ENCODE peak calls at places on chromosomes 12 and 14, in five cellular contexts. F is fibroblast of mammary gland; A is effector memory CD4-positive, alpha-beta T cell; M is thyroid gland; S is suprapubic skin. R is an unnamed sample.

GRCh38 chr12:111578276-111578970 is 20.7 kb downstream of the ATXN2 start:
- DNase-seq in F (peak), A (no peak), M (no peak), S (no peak), R (peak)

GRCh38 chr12:25130741-25131188 is 64.2 kb downstream of the DNAI7 start:
- DNase-seq in F (peak), A (no peak), M (no peak), S (no peak), R (peak)

GRCh38 chr12:113069751-113070116 is 13.2 kb downstream of the DTX1 start:
- DNase-seq in F (no peak), A (no peak), M (no peak), S (no peak), R (no peak)

GRCh38 chr12:92978607-92979006 is 49.5 kb upstream of the EEA1 start:
- DNase-seq in F (no peak), A (no peak), M (no peak), S (no peak), R (no peak)

GRCh38 chr12:75666980-75667359 is 155.6 kb upstream of the KRR1 start:
- DNase-seq in F (peak), A (no peak), M (no peak), S (no peak), R (peak)

GRCh38 chr14:37480446-37481290 is 114.4 kb downstream of the FOXA1 start:
- DNase-seq in F (peak), A (no peak), M (no peak), S (no peak), R (no peak)

GRCh38 chr12:54592316-54592715 is 3.9 kb upstream of the PPP1R1A start:
- DNase-seq in F (peak), A (no peak), M (peak), S (no peak), R (no peak)

GRCh38 chr14:43872222-43872621 is 634.9 kb downstream of the FSCB start:
- DNase-seq in F (no peak), A (no peak), M (no peak), S (no peak), R (no peak)

GRCh38 chr14:58718226-58718625 is 80.5 kb downstream of the DACT1 start:
- DNase-seq in F (no peak), A (no peak), M (no peak), S (no peak), R (no peak)

GRCh38 chr12:82326905-82327503 is 31.2 kb downstream of the CCDC59 start:
- DNase-seq in F (peak), A (no peak), M (no peak), S (no peak), R (peak)

GRCh38 chr14:105378199-105378598 is 20.1 kb upstream of the TEX22 start:
- DNase-seq in F (no peak), A (no peak), M (no peak), S (no peak), R (no peak)

GRCh38 chr12:110931315-110931728 is 10.9 kb upstream of the MYL2 start:
- DNase-seq in F (no peak), A (no peak), M (no peak), S (no peak), R (no peak)

GRCh38 chr14:50740858-50741257 is 72.8 kb upstream of the SAV1 start:
- DNase-seq in F (no peak), A (no peak), M (no peak), S (no peak), R (peak)

GRCh38 chr12:104056419-104056972 is 6.5 kb upstream of the GLT8D2 start:
- DNase-seq in F (no peak), A (no peak), M (no peak), S (no peak), R (no peak)

GRCh38 chr12:22923768-22924167 is 298.8 kb downstream of the ETNK1 start:
- DNase-seq in F (no peak), A (no peak), M (no peak), S (no peak), R (no peak)

GRCh38 chr12:90366286-90366685 is 588.7 kb downstream of the CCER1 start:
- DNase-seq in F (peak), A (no peak), M (no peak), S (no peak), R (peak)

GRCh38 chr12:12726543-12727093 is 9.4 kb downstream of the CDKN1B start:
- DNase-seq in F (peak), A (no peak), M (no peak), S (no peak), R (peak)

DNA sequence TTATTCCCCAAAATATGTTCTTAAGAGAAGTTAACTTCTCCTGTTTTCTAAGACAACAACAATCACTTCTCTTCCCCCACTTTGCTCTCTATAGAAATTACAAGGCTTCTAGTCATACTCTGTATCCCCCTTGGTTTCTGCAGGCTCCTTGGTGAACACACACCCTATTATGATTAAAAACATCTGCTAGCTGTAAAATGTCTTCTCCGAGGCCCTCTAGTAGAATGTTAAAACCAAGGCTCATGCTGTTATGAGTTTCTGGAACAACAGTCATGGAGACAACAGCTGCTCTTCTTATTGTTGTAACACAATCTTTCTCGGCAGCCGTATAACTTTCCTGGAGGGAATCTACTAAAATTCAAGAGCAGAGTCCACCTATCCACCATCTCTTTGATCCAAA is 397.5 kb upstream of the CCDC196 start:
- DNase-seq in F (peak), A (no peak), M (no peak), S (no peak), R (no peak)
- H3K4me3 ChIP-seq in F (no peak), A (no peak), M (no peak), S (no peak), R (no peak)

GRCh38 chr14:103692159-103692558 is 23.1 kb downstream of the XRCC3 start:
- DNase-seq in F (no peak), A (no peak), M (no peak), S (peak), R (no peak)
- H3K4me3 ChIP-seq in F (no peak), A (no peak), M (no peak), S (no peak), R (no peak)

DNA sequence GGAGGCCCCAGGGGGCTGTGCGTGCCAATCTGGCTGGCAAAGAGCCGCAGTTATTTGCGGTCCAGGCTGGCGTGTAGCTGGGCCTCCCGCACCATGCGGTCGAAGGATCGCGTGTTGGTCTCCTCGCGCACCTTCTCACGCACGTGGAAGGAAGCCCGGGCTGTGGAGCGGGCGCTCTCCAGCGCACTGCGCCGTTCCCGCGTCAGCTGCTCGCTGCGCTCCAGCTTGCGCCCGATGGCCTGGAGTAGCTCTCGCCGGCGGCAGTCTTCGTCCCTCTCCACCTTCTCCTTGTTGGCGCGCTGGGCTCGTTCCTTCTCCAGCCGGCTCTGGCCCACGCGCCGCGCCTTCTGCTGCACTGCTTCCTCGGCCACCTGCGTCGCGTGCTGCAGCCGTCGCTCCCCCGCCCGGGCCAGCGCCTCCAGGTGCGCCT is 3.2 kb downstream of the CCDC177 start:
- DNase-seq in F (no peak), A (no peak), M (no peak), S (no peak), R (no peak)
- H3K4me3 ChIP-seq in F (no peak), A (peak), M (no peak), S (peak), R (no peak)

GRCh38 chr12:88416786-88417185 is 163.5 kb downstream of the KITLG start:
- DNase-seq in F (peak), A (no peak), M (no peak), S (no peak), R (no peak)
- H3K4me3 ChIP-seq in F (no peak), A (no peak), M (no peak), S (no peak), R (no peak)

GRCh38 chr12:56616244-56616643 is 13.9 kb downstream of the BAZ2A start:
- DNase-seq in F (no peak), A (no peak), M (no peak), S (no peak), R (no peak)
- H3K4me3 ChIP-seq in F (no peak), A (no peak), M (no peak), S (no peak), R (no peak)

GRCh38 chr14:100545359-100545758 is 41.9 kb downstream of the BEGAIN start:
- DNase-seq in F (no peak), A (no peak), M (no peak), S (no peak), R (no peak)

GRCh38 chr14:100544506-100545141 is 42.6 kb downstream of the BEGAIN start:
- DNase-seq in F (no peak), A (no peak), M (no peak), S (no peak), R (no peak)

GRCh38 chr14:100547633-100548294 is 39.5 kb downstream of the BEGAIN start:
- DNase-seq in F (no peak), A (peak), M (no peak), S (peak), R (peak)

GRCh38 chr14:100548295-100548655 is 38.9 kb downstream of the BEGAIN start:
- DNase-seq in F (no peak), A (no peak), M (no peak), S (no peak), R (no peak)

DNA sequence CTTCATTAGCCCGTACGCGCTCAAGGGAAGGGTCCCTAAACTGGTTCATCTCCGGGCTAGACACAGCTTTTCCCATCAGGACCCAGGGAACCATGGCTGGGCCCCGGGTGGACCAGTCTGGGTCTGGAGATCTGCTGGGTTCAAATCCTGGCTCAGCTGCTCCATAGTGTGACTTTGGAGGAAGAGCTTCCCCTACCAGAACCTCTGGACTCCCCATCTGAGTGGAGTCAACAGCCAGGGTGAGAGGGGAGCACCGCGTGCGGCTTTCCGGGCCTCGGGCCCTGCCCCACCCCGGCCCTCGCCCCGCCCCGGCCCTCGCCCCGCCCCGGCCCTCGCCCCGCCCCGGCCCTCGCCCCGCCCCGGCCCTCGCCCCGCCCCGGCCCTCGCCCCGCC is 41.2 kb downstream of the BEGAIN start:
- DNase-seq in F (no peak), A (no peak), M (no peak), S (no peak), R (no peak)
- H3K4me3 ChIP-seq in F (no peak), A (no peak), M (no peak), S (peak), R (no peak)

DNA sequence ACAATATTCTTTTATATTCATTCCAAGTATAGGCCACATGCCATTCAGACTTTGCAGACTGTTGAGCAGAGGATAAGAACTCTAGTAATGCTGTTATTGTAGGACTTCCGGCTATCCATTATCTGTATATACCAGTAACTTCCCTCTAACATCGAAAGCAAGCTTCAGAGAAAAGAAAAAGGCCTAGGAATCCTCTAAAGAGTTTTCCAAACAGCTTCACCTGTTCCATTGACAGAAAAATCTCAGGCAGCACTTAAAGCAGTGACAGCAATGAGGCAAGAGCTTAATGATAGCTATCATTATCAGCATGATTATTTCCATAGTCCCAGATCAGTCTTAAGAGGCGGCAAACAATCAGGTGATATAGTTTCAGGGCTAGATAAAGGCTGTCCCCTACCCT is 1.8 kb downstream of the CPNE8 start:
- DNase-seq in F (no peak), A (no peak), M (no peak), S (no peak), R (no peak)
- H3K4me3 ChIP-seq in F (no peak), A (no peak), M (no peak), S (peak), R (no peak)